ENCODE peak calls at places on chromosomes 11 and 22, in four cellular contexts. T, G, L and R are unnamed samples.
A peak's percentile ranks its signal among the peaks of the same experiment; 100 is the strongest.

GRCh38 chr11:35160248-35160820 is 21.4 kb downstream of the CD44 start:
- DNase-seq in T (no peak), G (no peak), L (no peak), R (no peak)

GRCh38 chr22:19644314-19645223 is 69.7 kb upstream of the SEPTIN5 start:
- DNase-seq in T (no peak), G (peak; percentile 40), L (no peak), R (no peak)

GRCh38 chr11:100927579-100927978 is 202.0 kb downstream of the PGR start:
- DNase-seq in T (no peak), G (no peak), L (no peak), R (no peak)

GRCh38 chr11:95711162-95711944 is 78.2 kb downstream of the FAM76B start:
- DNase-seq in T (no peak), G (peak; percentile 34), L (no peak), R (no peak)

GRCh38 chr22:20015971-20016733 is 471 bp downstream of the ARVCF start:
- DNase-seq in T (peak; percentile 31), G (no peak), L (peak; percentile 32), R (no peak)

GRCh38 chr11:12921580-12922157 is 87.4 kb upstream of the RASSF10 start:
- DNase-seq in T (no peak), G (no peak), L (no peak), R (no peak)

GRCh38 chr11:11169715-11170351 is 183.2 kb downstream of the CSNK2A3 start:
- DNase-seq in T (no peak), G (no peak), L (no peak), R (no peak)

GRCh38 chr11:69682681-69683326 is 7.7 kb upstream of the LTO1 start:
- DNase-seq in T (no peak), G (no peak), L (no peak), R (no peak)

GRCh38 chr11:64915366-64915887 is 1.6 kb downstream of the ATG2A start:
- DNase-seq in T (no peak), G (no peak), L (no peak), R (no peak)

GRCh38 chr22:19875531-19876313 is 21.0 kb upstream of the GNB1L start:
- DNase-seq in T (no peak), G (peak; percentile 32), L (no peak), R (no peak)

GRCh38 chr11:20474176-20474950 is 86.8 kb downstream of the PRMT3 start:
- DNase-seq in T (no peak), G (no peak), L (no peak), R (no peak)

DNA sequence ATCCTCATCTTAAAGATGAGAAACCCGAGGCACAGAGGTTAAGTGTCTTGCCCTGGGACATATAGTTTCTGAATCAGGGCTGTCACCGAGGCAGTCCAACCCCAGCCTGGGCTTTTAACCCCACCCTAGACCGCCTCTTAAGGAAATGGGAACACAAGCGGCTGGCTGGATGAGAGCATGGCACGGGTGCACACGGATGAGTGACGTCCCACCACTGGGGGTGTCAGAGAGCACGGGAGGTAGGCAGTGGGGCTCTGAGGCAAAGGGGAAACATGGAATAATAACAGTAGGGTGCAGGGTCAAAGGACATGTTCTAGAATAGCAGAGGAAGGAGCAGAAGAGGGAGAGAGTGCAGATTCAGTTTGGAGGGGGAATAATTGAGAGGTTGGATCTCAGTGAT is 22.3 kb downstream of the PPFIBP2 start:
- DNase-seq in T (no peak), G (no peak), L (no peak), R (no peak)
- TF ChIP-seq CTCF in T (peak; percentile 35), G (peak; percentile 4), L (peak; percentile 17), R (no peak)

GRCh38 chr11:122162095-122162494 is 46.1 kb upstream of the BLID start:
- DNase-seq in T (no peak), G (peak; percentile 89), L (no peak), R (no peak)
- TF ChIP-seq CTCF in T (no peak), G (no peak), L (no peak), R (no peak)

DNA sequence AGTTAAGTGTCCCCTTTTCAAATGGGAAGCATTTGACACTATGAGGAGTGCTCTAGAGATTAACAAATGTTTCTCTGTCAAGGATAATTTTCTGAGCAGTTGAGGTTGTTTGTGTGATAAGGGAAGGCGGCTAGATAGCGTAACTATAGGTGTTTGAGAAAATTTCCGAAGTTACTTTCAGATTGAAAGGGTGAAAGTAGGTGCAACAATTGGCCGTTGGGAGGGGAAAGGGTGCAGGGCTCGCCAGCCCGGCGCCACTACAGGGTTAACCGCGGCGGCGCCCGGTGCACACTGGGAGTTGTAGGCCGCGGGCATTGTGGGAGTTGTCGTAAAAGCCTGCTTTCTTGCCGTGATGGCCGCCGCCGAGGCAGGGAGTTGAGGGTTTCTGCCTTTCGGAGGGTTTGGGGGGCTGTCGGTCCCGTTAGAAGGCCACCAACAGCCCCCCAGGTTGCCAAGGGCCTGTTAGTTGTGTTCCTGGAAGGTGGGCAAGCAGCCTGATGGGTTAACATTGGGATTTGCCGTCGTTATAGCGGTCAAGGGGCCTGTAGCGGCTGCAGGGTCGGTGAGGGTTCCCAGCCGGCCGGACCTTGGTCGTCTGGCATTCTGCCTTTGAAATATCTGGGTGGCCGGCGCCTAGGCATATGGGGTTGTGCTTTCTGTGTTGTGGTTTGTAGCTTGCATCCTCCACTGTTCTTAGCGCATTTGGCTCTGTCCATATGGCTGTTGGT is 36.5 kb upstream of the HSD17B12 start:
- DNase-seq in T (peak; percentile 77), G (peak; percentile 84), L (peak; percentile 85), R (peak; percentile 47)
- TF ChIP-seq CTCF in T (no peak), G (no peak), L (no peak), R (no peak)

DNA sequence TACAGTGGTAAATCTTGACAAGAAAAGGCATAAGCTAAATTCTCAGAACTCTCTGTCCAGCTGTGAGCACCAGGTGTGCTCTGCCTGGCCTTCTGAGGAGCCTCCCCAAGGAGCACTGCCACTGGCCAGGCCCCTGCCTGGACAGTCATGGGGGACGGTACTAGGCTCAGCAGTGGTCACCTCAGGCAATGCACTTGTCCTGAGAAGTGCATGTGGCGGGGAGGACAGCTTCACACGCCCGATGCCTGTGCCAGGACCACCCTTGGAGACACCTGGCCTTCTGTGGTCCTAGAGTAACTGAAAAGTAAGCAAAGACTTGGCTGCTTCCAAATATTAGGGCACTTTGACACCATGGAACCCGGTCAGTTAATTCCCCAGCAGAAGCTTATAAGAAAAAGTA is 28.6 kb upstream of the SCGB1A1 start:
- DNase-seq in T (no peak), G (no peak), L (no peak), R (no peak)
- TF ChIP-seq CTCF in T (no peak), G (no peak), L (no peak), R (no peak)

GRCh38 chr11:47573321-47573720 is 5.4 kb downstream of the KBTBD4 start:
- DNase-seq in T (no peak), G (no peak), L (no peak), R (no peak)
- TF ChIP-seq CTCF in T (no peak), G (no peak), L (no peak), R (no peak)

DNA sequence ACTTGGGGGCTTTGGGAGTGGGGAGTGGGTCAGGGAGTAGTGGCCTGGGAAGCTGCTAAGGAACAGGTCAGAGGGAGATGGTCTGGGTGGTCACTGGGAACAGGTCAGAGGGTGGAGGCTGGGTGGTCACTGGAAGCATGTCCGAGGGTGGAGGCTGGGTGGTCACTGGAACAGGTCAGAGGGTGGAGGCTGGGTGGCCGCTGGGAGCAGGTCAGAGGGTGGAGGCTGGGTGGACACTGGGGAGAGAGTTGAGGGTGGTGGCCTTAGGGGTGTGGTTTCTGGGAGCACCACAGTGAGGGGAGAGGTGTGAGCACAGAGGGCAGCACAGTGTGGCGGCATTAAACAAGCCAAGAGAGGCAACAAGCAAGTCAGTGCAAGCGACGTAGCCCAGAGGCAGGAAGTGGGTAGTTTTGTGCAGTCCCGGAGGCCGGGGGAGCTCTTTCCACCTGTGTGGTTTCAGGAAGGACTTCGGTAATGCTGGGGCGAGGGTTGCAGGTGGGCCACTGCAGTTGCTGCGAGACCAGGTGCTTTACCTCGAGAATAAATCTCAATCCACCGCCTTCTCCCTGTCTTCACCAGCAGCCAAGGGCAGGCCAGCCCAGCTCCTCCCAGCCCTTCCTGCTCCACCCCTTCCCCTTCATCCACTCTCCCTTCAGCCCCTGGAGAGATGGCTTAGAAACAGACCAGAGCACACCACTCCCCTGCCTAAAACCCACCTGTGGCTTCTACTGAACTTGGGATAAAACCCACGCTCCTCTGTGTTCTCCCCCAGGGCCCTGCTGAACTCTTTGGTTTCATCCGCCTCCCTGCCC is 3.2 kb upstream of the CACNA1I start:
- DNase-seq in T (no peak), G (no peak), L (no peak), R (no peak)
- TF ChIP-seq CTCF in T (no peak), G (no peak), L (no peak), R (no peak)